ENCODE peak calls at places on chromosomes 1 and 21, in five cellular contexts. O is endothelial cell of umbilical vein, R is uterus, U is ovary, Z is HCT116. E is an unnamed sample.

GRCh38 chr1:181732218-181732990 is 249.1 kb downstream of the CACNA1E start:
- DNase-seq in O (no peak), R (no peak), U (no peak), Z (no peak), E (no peak)

GRCh38 chr1:58883037-58883887 is 99.4 kb upstream of the JUN start:
- DNase-seq in O (peak), R (peak), U (no peak), Z (peak), E (peak)

GRCh38 chr1:34398205-34398915 is 221.7 kb downstream of the C1orf94 start:
- DNase-seq in O (no peak), R (no peak), U (no peak), Z (no peak), E (no peak)

GRCh38 chr1:70963374-70963773 is 84.2 kb downstream of the PTGER3 start:
- DNase-seq in O (no peak), R (no peak), U (no peak), Z (no peak), E (no peak)

GRCh38 chr1:208165659-208166058 is 78.5 kb downstream of the PLXNA2 start:
- DNase-seq in O (no peak), R (peak), U (no peak), Z (no peak), E (no peak)

GRCh38 chr1:68049941-68050878 is at the start of gene DIRAS3:
- DNase-seq in O (peak), R (peak), U (peak), Z (peak), E (no peak)

GRCh38 chr1:176434200-176434599 is 28.8 kb upstream of the PAPPA2 start:
- DNase-seq in O (no peak), R (no peak), U (no peak), Z (no peak), E (no peak)

GRCh38 chr1:234914606-234915290 is 213.9 kb downstream of the TOMM20 start:
- DNase-seq in O (no peak), R (no peak), U (no peak), Z (no peak), E (no peak)

GRCh38 chr1:8431028-8431427 is 113.1 kb downstream of the SLC45A1 start:
- DNase-seq in O (no peak), R (no peak), U (no peak), Z (no peak), E (peak)

GRCh38 chr1:97093742-97094141 is 372.2 kb downstream of the PTBP2 start:
- DNase-seq in O (peak), R (no peak), U (no peak), Z (no peak), E (no peak)

GRCh38 chr1:88783145-88783544 is 99.1 kb downstream of the PKN2 start:
- DNase-seq in O (no peak), R (no peak), U (no peak), Z (no peak), E (no peak)

GRCh38 chr1:228807904-228808487 is 72.7 kb downstream of the RHOU start:
- DNase-seq in O (no peak), R (no peak), U (no peak), Z (no peak), E (no peak)

GRCh38 chr1:229124471-229125198 is 146.3 kb upstream of the RAB4A start:
- DNase-seq in O (no peak), R (no peak), U (no peak), Z (no peak), E (no peak)

GRCh38 chr21:46560568-46561447 is 44.1 kb downstream of the S100B start:
- DNase-seq in O (no peak), R (no peak), U (no peak), Z (no peak), E (no peak)

GRCh38 chr1:35264861-35265260 is 3.6 kb upstream of the ZMYM4 start:
- DNase-seq in O (peak), R (no peak), U (peak), Z (no peak), E (no peak)

GRCh38 chr21:45859762-45860357 is 121.7 kb upstream of the COL6A1 start:
- DNase-seq in O (no peak), R (no peak), U (no peak), Z (no peak), E (no peak)

GRCh38 chr1:95117207-95118018 is at the start of gene TLCD4:
- DNase-seq in O (no peak), R (peak), U (peak), Z (peak), E (peak)

GRCh38 chr1:234515411-234515810 is 36.4 kb upstream of the TARBP1 start:
- DNase-seq in O (no peak), R (no peak), U (no peak), Z (no peak), E (no peak)

GRCh38 chr1:230891984-230892383 is 23.7 kb upstream of the C1orf198 start:
- DNase-seq in O (no peak), R (no peak), U (no peak), Z (no peak), E (no peak)

GRCh38 chr1:155177192-155177917 is 3.7 kb downstream of the TRIM46 start:
- DNase-seq in O (no peak), R (peak), U (no peak), Z (no peak), E (no peak)

GRCh38 chr1:64523938-64524337 is 54.0 kb downstream of the CACHD1 start:
- DNase-seq in O (no peak), R (no peak), U (no peak), Z (no peak), E (no peak)

GRCh38 chr1:94463765-94464330 is 45.7 kb downstream of the ABCD3 start:
- DNase-seq in O (peak), R (no peak), U (no peak), Z (peak), E (peak)

GRCh38 chr1:202165942-202166843 is 5.8 kb upstream of the PTPN7 start:
- DNase-seq in O (no peak), R (no peak), U (no peak), Z (no peak), E (peak)

GRCh38 chr1:51907079-51907702 is 28.7 kb upstream of the NRDC start:
- DNase-seq in O (no peak), R (no peak), U (no peak), Z (no peak), E (no peak)

GRCh38 chr1:94068096-94068830 is 52.7 kb downstream of the ABCA4 start:
- DNase-seq in O (peak), R (no peak), U (no peak), Z (peak), E (peak)

GRCh38 chr1:22529901-22530621 is 33.2 kb upstream of the EPHA8 start:
- DNase-seq in O (peak), R (peak), U (peak), Z (no peak), E (no peak)

GRCh38 chr1:36585760-36586072 is 103.0 kb upstream of the CSF3R start:
- DNase-seq in O (no peak), R (no peak), U (no peak), Z (no peak), E (no peak)

GRCh38 chr1:242689378-242689777 is 164.9 kb upstream of the PLD5 start:
- DNase-seq in O (no peak), R (no peak), U (no peak), Z (no peak), E (no peak)

GRCh38 chr1:219324629-219325367 is 151.1 kb downstream of the LYPLAL1 start:
- DNase-seq in O (peak), R (no peak), U (no peak), Z (peak), E (no peak)

GRCh38 chr1:61221642-61222041 is 139.3 kb downstream of the NFIA start:
- DNase-seq in O (no peak), R (no peak), U (no peak), Z (no peak), E (no peak)

GRCh38 chr1:204584699-204585372 is 68.6 kb downstream of the MDM4 start:
- DNase-seq in O (no peak), R (no peak), U (no peak), Z (no peak), E (no peak)

GRCh38 chr21:45741691-45742090 is 98.2 kb downstream of the PCBP3 start:
- DNase-seq in O (no peak), R (no peak), U (no peak), Z (no peak), E (no peak)

GRCh38 chr1:202220733-202221132 is 27.1 kb downstream of the LGR6 start:
- DNase-seq in O (no peak), R (no peak), U (no peak), Z (no peak), E (no peak)

GRCh38 chr1:235430991-235431390 is 63.8 kb downstream of the TBCE start:
- DNase-seq in O (peak), R (no peak), U (no peak), Z (no peak), E (no peak)

GRCh38 chr1:29649375-29650040 is 413.2 kb downstream of the PTPRU start:
- DNase-seq in O (no peak), R (no peak), U (no peak), Z (no peak), E (no peak)

GRCh38 chr1:215007880-215008279 is 74.7 kb upstream of the KCNK2 start:
- DNase-seq in O (no peak), R (no peak), U (no peak), Z (no peak), E (no peak)

GRCh38 chr1:155013632-155014031 is 11.0 kb downstream of the ZBTB7B start:
- DNase-seq in O (no peak), R (no peak), U (no peak), Z (no peak), E (peak)

GRCh38 chr1:15866696-15867687 is 19.5 kb downstream of the SPEN start:
- DNase-seq in O (no peak), R (no peak), U (no peak), Z (no peak), E (peak)

GRCh38 chr1:154698320-154699096 is 90.5 kb upstream of the ADAR start:
- DNase-seq in O (no peak), R (no peak), U (no peak), Z (no peak), E (no peak)

GRCh38 chr21:33377221-33377620 is 26.0 kb upstream of the IFNGR2 start:
- DNase-seq in O (no peak), R (no peak), U (no peak), Z (no peak), E (no peak)

GRCh38 chr21:43590220-43590619 is 69.1 kb downstream of the HSF2BP start:
- DNase-seq in O (no peak), R (no peak), U (no peak), Z (no peak), E (no peak)

GRCh38 chr21:43591468-43592050 is 67.7 kb downstream of the HSF2BP start:
- DNase-seq in O (peak), R (no peak), U (no peak), Z (no peak), E (no peak)

GRCh38 chr21:43588957-43589356 is 70.3 kb downstream of the HSF2BP start:
- DNase-seq in O (no peak), R (no peak), U (no peak), Z (no peak), E (no peak)

GRCh38 chr21:43585514-43585913 is 73.8 kb downstream of the HSF2BP start:
- DNase-seq in O (no peak), R (no peak), U (no peak), Z (no peak), E (no peak)

DNA sequence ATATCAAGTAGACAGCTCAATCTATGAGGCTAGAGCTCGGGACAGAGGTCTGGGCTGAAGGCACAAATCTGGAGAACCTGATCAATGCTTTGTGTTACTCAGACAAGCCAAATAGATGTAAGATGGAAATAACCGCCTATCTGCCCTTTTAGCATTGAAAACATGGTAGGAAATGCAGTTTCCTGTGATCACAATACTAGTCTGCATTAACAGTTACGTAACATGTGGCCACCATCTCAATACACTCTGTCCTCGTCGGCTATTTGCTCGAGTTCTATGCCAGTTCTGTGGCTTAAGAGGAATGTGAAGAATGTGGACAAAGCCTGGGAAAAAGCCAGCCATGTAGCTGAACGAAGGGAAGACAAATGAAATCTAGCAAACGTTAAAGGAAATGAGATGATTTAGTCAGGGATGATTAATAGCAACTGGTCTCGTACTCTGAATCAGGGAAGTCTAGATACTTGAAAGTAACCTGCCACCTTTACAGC is 73.3 kb downstream of the HSF2BP start:
- DNase-seq in O (peak), R (peak), U (no peak), Z (peak), E (no peak)
- TF ChIP-seq POLR2A in O (peak), R (no peak), U (no peak), Z (no peak), E (no peak)

DNA sequence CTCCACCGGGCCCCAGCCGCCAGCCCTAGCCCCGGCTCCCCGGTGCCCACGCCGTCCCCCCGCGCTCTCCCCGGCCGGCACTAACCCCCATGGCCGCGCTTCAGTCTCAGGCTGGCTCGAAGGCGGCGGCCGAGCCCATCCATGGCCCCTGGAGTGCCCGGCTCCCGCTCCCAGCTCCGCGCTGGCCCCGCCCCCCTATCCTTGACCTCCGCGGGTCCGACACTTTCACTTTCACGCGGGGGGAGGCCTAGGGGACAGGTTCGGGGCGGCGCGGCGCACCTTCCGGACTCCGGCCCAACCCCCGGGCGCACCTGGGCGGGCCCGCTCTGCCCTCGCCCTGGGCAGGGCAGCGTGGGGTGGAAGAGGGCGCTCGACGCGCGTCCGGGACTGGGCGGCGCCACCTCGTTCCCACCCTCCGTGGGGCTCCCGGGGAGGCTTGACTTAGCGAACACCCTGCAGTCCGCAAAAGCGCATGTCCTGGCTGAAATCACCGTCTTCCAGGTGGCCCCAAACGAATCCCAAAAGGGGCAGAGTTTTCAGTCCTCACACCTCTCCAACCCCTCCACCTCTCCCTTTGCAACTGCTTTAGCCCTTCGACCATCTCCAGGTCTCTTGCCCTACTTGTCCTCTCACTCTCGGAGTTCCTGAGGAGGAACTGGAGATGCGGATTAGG is 3.9 kb upstream of the DENND2D start:
- DNase-seq in O (no peak), R (no peak), U (peak), Z (peak), E (peak)
- TF ChIP-seq POLR2A in O (no peak), R (peak), U (no peak), Z (no peak), E (no peak)

GRCh38 chr1:183024352-183025337 is 1.4 kb downstream of the LAMC1 start:
- DNase-seq in O (peak), R (no peak), U (no peak), Z (no peak), E (peak)

GRCh38 chr1:183022202-183023145 is 746 bp upstream of the LAMC1 start:
- DNase-seq in O (peak), R (peak), U (peak), Z (peak), E (peak)

GRCh38 chr1:183023146-183023600 is at the start of gene LAMC1:
- DNase-seq in O (peak), R (peak), U (peak), Z (no peak), E (peak)

GRCh38 chr1:183021405-183022201 is 1.6 kb upstream of the LAMC1 start:
- DNase-seq in O (no peak), R (no peak), U (no peak), Z (no peak), E (no peak)

GRCh38 chr1:183023601-183024351 is 556 bp downstream of the LAMC1 start:
- DNase-seq in O (peak), R (peak), U (peak), Z (peak), E (peak)
- TF ChIP-seq POLR2A in O (no peak), R (peak), U (peak), Z (no peak), E (no peak)

GRCh38 chr1:223846668-223847007 is 891 bp upstream of the TP53BP2 start:
- DNase-seq in O (no peak), R (peak), U (peak), Z (no peak), E (no peak)

GRCh38 chr1:223845810-223846667 is at the start of gene TP53BP2:
- DNase-seq in O (peak), R (peak), U (peak), Z (peak), E (peak)

GRCh38 chr1:223843934-223844333 is 1.8 kb downstream of the TP53BP2 start:
- DNase-seq in O (no peak), R (no peak), U (no peak), Z (no peak), E (peak)

GRCh38 chr1:223844521-223844961 is 1.2 kb downstream of the TP53BP2 start:
- DNase-seq in O (no peak), R (no peak), U (no peak), Z (no peak), E (no peak)

GRCh38 chr1:223844962-223845809 is 561 bp downstream of the TP53BP2 start:
- DNase-seq in O (peak), R (peak), U (peak), Z (no peak), E (peak)
- TF ChIP-seq POLR2A in O (no peak), R (no peak), U (no peak), Z (no peak), E (no peak)

GRCh38 chr1:203274603-203275381 is 30.5 kb upstream of the BTG2 start:
- DNase-seq in O (no peak), R (peak), U (peak), Z (no peak), E (no peak)
- TF ChIP-seq POLR2A in O (no peak), R (peak), U (no peak), Z (no peak), E (no peak)

E was measured in erythroblast.